ENCODE peak calls at places on chromosomes 5 and 9, in nine cellular contexts. O, U, G, E, T, H, N, K and W are unnamed samples.

GRCh38 chr9:90005388-90005787 is 400.6 kb downstream of the GADD45G start:
- DNase-seq in O (no peak), U (no peak), G (no peak), E (no peak), T (no peak), H (no peak), N (no peak), K (no peak), W (no peak)

GRCh38 chr9:113143432-113144227 is 7.2 kb upstream of the SLC31A2 start:
- DNase-seq in O (no peak), U (no peak), G (no peak), E (no peak), T (no peak), H (no peak), N (no peak), K (no peak), W (no peak)

GRCh38 chr5:2133080-2133479 is 250.4 kb upstream of the IRX4 start:
- DNase-seq in O (no peak), U (no peak), G (no peak), E (peak; percentile 59), T (no peak), H (no peak), N (no peak), K (no peak), W (no peak)

GRCh38 chr5:63603996-63604395 is 358.2 kb downstream of the HTR1A start:
- DNase-seq in O (no peak), U (no peak), G (no peak), E (no peak), T (no peak), H (no peak), N (no peak), K (no peak), W (no peak)

GRCh38 chr5:93342563-93343061 is 238.4 kb downstream of the NR2F1-AS1 start:
- DNase-seq in O (no peak), U (no peak), G (no peak), E (no peak), T (no peak), H (no peak), N (no peak), K (no peak), W (no peak)

GRCh38 chr5:125491986-125492385 is 745.5 kb upstream of the ZNF608 start:
- DNase-seq in O (no peak), U (no peak), G (no peak), E (peak; percentile 14), T (no peak), H (no peak), N (no peak), K (peak; percentile 23), W (no peak)

GRCh38 chr9:36748322-36748899 is 175.7 kb downstream of the MELK start:
- DNase-seq in O (peak; percentile 27), U (peak; percentile 73), G (peak; percentile 77), E (peak; percentile 71), T (peak; percentile 43), H (peak; percentile 28), N (no peak), K (no peak), W (peak; percentile 42)

GRCh38 chr5:117454716-117455212 is 880.1 kb upstream of the SEMA6A start:
- DNase-seq in O (peak; percentile 61), U (peak; percentile 34), G (peak; percentile 73), E (peak; percentile 27), T (peak; percentile 6), H (peak; percentile 57), N (peak; percentile 41), K (peak; percentile 19), W (peak; percentile 81)

GRCh38 chr5:173333900-173334685 is 5.9 kb upstream of the STC2 start:
- DNase-seq in O (no peak), U (no peak), G (no peak), E (peak; percentile 90), T (peak; percentile 80), H (peak; percentile 64), N (no peak), K (no peak), W (peak; percentile 85)

GRCh38 chr9:9919174-9919573 is 693.6 kb downstream of the PTPRD start:
- DNase-seq in O (no peak), U (no peak), G (no peak), E (no peak), T (no peak), H (no peak), N (no peak), K (no peak), W (no peak)

GRCh38 chr9:9921771-9922170 is 691.0 kb downstream of the PTPRD start:
- DNase-seq in O (no peak), U (no peak), G (no peak), E (no peak), T (no peak), H (peak; percentile 19), N (no peak), K (no peak), W (no peak)

GRCh38 chr9:9917400-9917799 is 695.4 kb downstream of the PTPRD start:
- DNase-seq in O (no peak), U (no peak), G (no peak), E (no peak), T (no peak), H (no peak), N (no peak), K (no peak), W (no peak)

GRCh38 chr9:9924369-9924768 is 688.4 kb downstream of the PTPRD start:
- DNase-seq in O (no peak), U (no peak), G (no peak), E (no peak), T (no peak), H (no peak), N (no peak), K (no peak), W (no peak)

GRCh38 chr9:9920425-9920824 is 692.4 kb downstream of the PTPRD start:
- DNase-seq in O (no peak), U (no peak), G (no peak), E (no peak), T (no peak), H (no peak), N (no peak), K (no peak), W (no peak)
- TF ChIP-seq CTCF in O (no peak), U (peak; percentile 56), G (peak; percentile 26), E (no peak), T (no peak), H (no peak), N (no peak), K (no peak), W (no peak)

GRCh38 chr5:64859881-64860280 is 91.2 kb downstream of the CWC27 start:
- DNase-seq in O (no peak), U (no peak), G (no peak), E (no peak), T (no peak), H (no peak), N (no peak), K (no peak), W (no peak)
- TF ChIP-seq CTCF in O (no peak), U (no peak), G (no peak), E (no peak), T (no peak), H (no peak), N (no peak), K (no peak), W (no peak)

GRCh38 chr5:149837680-149838269 is 106.8 kb downstream of the PDE6A start:
- DNase-seq in O (peak; percentile 49), U (peak; percentile 43), G (peak; percentile 83), E (peak; percentile 77), T (peak; percentile 68), H (peak; percentile 58), N (no peak), K (no peak), W (peak; percentile 76)
- TF ChIP-seq CTCF in O (peak; percentile 12), U (peak; percentile 78), G (no peak), E (peak; percentile 94), T (peak; percentile 96), H (peak; percentile 96), N (peak; percentile 40), K (peak; percentile 19), W (peak; percentile 84)

GRCh38 chr5:78133423-78133822 is 161.1 kb downstream of the AP3B1 start:
- DNase-seq in O (no peak), U (no peak), G (no peak), E (no peak), T (no peak), H (no peak), N (no peak), K (no peak), W (no peak)

GRCh38 chr5:78129632-78130031 is 164.9 kb downstream of the AP3B1 start:
- DNase-seq in O (no peak), U (no peak), G (no peak), E (no peak), T (no peak), H (no peak), N (no peak), K (no peak), W (no peak)

GRCh38 chr5:78132507-78132906 is 162.0 kb downstream of the AP3B1 start:
- DNase-seq in O (no peak), U (no peak), G (no peak), E (no peak), T (no peak), H (no peak), N (no peak), K (no peak), W (no peak)

GRCh38 chr5:78127875-78128274 is 166.6 kb downstream of the AP3B1 start:
- DNase-seq in O (no peak), U (no peak), G (peak; percentile 48), E (peak; percentile 2), T (no peak), H (peak; percentile 5), N (no peak), K (no peak), W (no peak)
- TF ChIP-seq CTCF in O (no peak), U (peak; percentile 52), G (peak; percentile 65), E (peak; percentile 31), T (no peak), H (peak; percentile 24), N (no peak), K (no peak), W (peak; percentile 46)